ENCODE peak calls at places on chromosomes 1 and 21, in ten cellular contexts. A is IMR-90; O is mesendoderm; F is fibroblast of lung; K is substantia nigra; U is testis; C is stomach; B is brain microvascular endothelial cell; S is CD8-positive, alpha-beta memory T cell; N is RWPE2. L is an unnamed sample.

GRCh38 chr1:155123801-155124200 is 3.9 kb upstream of the EFNA1 start:
- DNase-seq in A (no peak), O (no peak), F (no peak), K (no peak), U (no peak), C (no peak), B (no peak), S (no peak), N (no peak), L (peak)

GRCh38 chr1:244113532-244114320 is 62.6 kb downstream of the ZBTB18 start:
- DNase-seq in A (peak), O (peak), F (no peak), K (no peak), U (no peak), C (no peak), B (peak), S (no peak), N (no peak), L (no peak)

GRCh38 chr1:31040038-31040437 is 25.5 kb downstream of the PUM1 start:
- DNase-seq in A (no peak), O (no peak), F (no peak), K (no peak), U (no peak), C (no peak), B (no peak), S (no peak), N (no peak), L (no peak)

GRCh38 chr1:84732520-84732919 is 42.3 kb upstream of the SSX2IP start:
- DNase-seq in A (no peak), O (no peak), F (no peak), K (no peak), U (no peak), C (no peak), B (no peak), S (no peak), N (no peak), L (no peak)

GRCh38 chr1:25661043-25661807 is 44.6 kb downstream of the MAN1C1 start:
- DNase-seq in A (peak), O (no peak), F (peak), K (no peak), U (no peak), C (peak), B (no peak), S (no peak), N (no peak), L (no peak)

GRCh38 chr1:12565094-12565965 is 52.7 kb downstream of the DHRS3 start:
- DNase-seq in A (no peak), O (no peak), F (no peak), K (no peak), U (no peak), C (no peak), B (no peak), S (no peak), N (no peak), L (no peak)

GRCh38 chr1:8976896-8977295 is 31.2 kb downstream of the CA6 start:
- DNase-seq in A (no peak), O (no peak), F (no peak), K (no peak), U (no peak), C (no peak), B (peak), S (no peak), N (no peak), L (no peak)

GRCh38 chr1:221841291-221841982 is 99.5 kb upstream of the DUSP10 start:
- DNase-seq in A (no peak), O (no peak), F (no peak), K (no peak), U (no peak), C (no peak), B (no peak), S (no peak), N (no peak), L (no peak)

GRCh38 chr1:37147906-37148305 is 113.6 kb upstream of the GRIK3 start:
- DNase-seq in A (no peak), O (no peak), F (no peak), K (no peak), U (no peak), C (no peak), B (no peak), S (no peak), N (no peak), L (no peak)

GRCh38 chr1:66478116-66478515 is 55.8 kb upstream of the SGIP1 start:
- DNase-seq in A (peak), O (no peak), F (peak), K (no peak), U (no peak), C (no peak), B (peak), S (no peak), N (no peak), L (peak)

GRCh38 chr1:85579619-85580018 is 942 bp upstream of the CCN1 start:
- DNase-seq in A (peak), O (peak), F (peak), K (no peak), U (no peak), C (no peak), B (no peak), S (no peak), N (no peak), L (peak)

GRCh38 chr1:200081151-200081981 is 53.9 kb downstream of the NR5A2 start:
- DNase-seq in A (no peak), O (peak), F (no peak), K (no peak), U (no peak), C (no peak), B (no peak), S (no peak), N (no peak), L (no peak)

GRCh38 chr1:227942021-227942715 is 5.6 kb downstream of the WNT9A start:
- DNase-seq in A (no peak), O (no peak), F (no peak), K (no peak), U (peak), C (peak), B (no peak), S (no peak), N (peak), L (peak)

GRCh38 chr1:222994506-222995229 is 148.4 kb downstream of the TLR5 start:
- DNase-seq in A (peak), O (peak), F (peak), K (no peak), U (no peak), C (no peak), B (no peak), S (no peak), N (no peak), L (peak)
- H3K27ac ChIP-seq in A (no peak), O (no peak), F (no peak), K (no peak), U (no peak), C (no peak), B (no peak), S (no peak), N (peak), L (peak)

GRCh38 chr1:230090194-230090711 is 23.2 kb downstream of the GALNT2 start:
- DNase-seq in A (peak), O (no peak), F (peak), K (no peak), U (no peak), C (no peak), B (peak), S (no peak), N (no peak), L (peak)
- H3K27ac ChIP-seq in A (peak), O (no peak), F (peak), K (no peak), U (no peak), C (no peak), B (peak), S (no peak), N (peak), L (peak)

GRCh38 chr1:2213576-2214505 is 14.3 kb upstream of the SKI start:
- DNase-seq in A (peak), O (peak), F (peak), K (no peak), U (peak), C (no peak), B (peak), S (no peak), N (no peak), L (no peak)

GRCh38 chr1:2210084-2210653 is 15.6 kb upstream of the FAAP20 start:
- DNase-seq in A (no peak), O (no peak), F (no peak), K (no peak), U (no peak), C (no peak), B (no peak), S (no peak), N (no peak), L (no peak)

GRCh38 chr1:2212542-2213491 is 15.3 kb upstream of the SKI start:
- DNase-seq in A (peak), O (peak), F (peak), K (peak), U (peak), C (peak), B (peak), S (peak), N (peak), L (peak)

GRCh38 chr1:2210786-2211185 is 16.2 kb upstream of the FAAP20 start:
- DNase-seq in A (no peak), O (no peak), F (no peak), K (no peak), U (no peak), C (no peak), B (no peak), S (no peak), N (no peak), L (no peak)

GRCh38 chr1:2212167-2212541 is 16.0 kb upstream of the SKI start:
- DNase-seq in A (peak), O (no peak), F (no peak), K (no peak), U (no peak), C (no peak), B (no peak), S (no peak), N (no peak), L (no peak)
- H3K27ac ChIP-seq in A (peak), O (peak), F (peak), K (peak), U (peak), C (peak), B (peak), S (no peak), N (peak), L (peak)

GRCh38 chr1:91791103-91791502 is 94.8 kb downstream of the TGFBR3 start:
- DNase-seq in A (no peak), O (peak), F (no peak), K (no peak), U (no peak), C (no peak), B (no peak), S (no peak), N (no peak), L (no peak)
- H3K27ac ChIP-seq in A (no peak), O (no peak), F (no peak), K (no peak), U (no peak), C (no peak), B (no peak), S (no peak), N (no peak), L (no peak)

GRCh38 chr1:203151362-203152157 is 24.0 kb downstream of the ADORA1 start:
- DNase-seq in A (no peak), O (peak), F (no peak), K (no peak), U (peak), C (no peak), B (no peak), S (no peak), N (no peak), L (no peak)

GRCh38 chr1:203153051-203153988 is 22.3 kb downstream of the MYBPH start:
- DNase-seq in A (no peak), O (peak), F (no peak), K (no peak), U (no peak), C (no peak), B (no peak), S (no peak), N (no peak), L (no peak)

GRCh38 chr1:203153989-203154821 is 21.4 kb downstream of the MYBPH start:
- DNase-seq in A (peak), O (peak), F (no peak), K (no peak), U (no peak), C (no peak), B (peak), S (no peak), N (no peak), L (no peak)

GRCh38 chr1:203150511-203151297 is 23.2 kb downstream of the ADORA1 start:
- DNase-seq in A (no peak), O (peak), F (no peak), K (no peak), U (peak), C (no peak), B (no peak), S (no peak), N (no peak), L (no peak)

GRCh38 chr1:203152158-203153034 is 23.2 kb downstream of the MYBPH start:
- DNase-seq in A (peak), O (peak), F (no peak), K (no peak), U (no peak), C (no peak), B (no peak), S (no peak), N (no peak), L (no peak)
- H3K27ac ChIP-seq in A (no peak), O (peak), F (no peak), K (peak), U (no peak), C (no peak), B (no peak), S (no peak), N (peak), L (no peak)

GRCh38 chr21:45539046-45539795 is 3.0 kb downstream of the SLC19A1 start:
- DNase-seq in A (no peak), O (no peak), F (no peak), K (no peak), U (no peak), C (peak), B (no peak), S (no peak), N (peak), L (no peak)

GRCh38 chr21:45540601-45540970 is 1.7 kb downstream of the SLC19A1 start:
- DNase-seq in A (no peak), O (no peak), F (no peak), K (no peak), U (no peak), C (peak), B (no peak), S (no peak), N (peak), L (peak)

GRCh38 chr21:45541221-45542039 is 810 bp downstream of the SLC19A1 start:
- DNase-seq in A (peak), O (no peak), F (peak), K (no peak), U (peak), C (peak), B (no peak), S (peak), N (peak), L (no peak)

GRCh38 chr21:45538381-45539045 is 3.7 kb downstream of the SLC19A1 start:
- DNase-seq in A (no peak), O (no peak), F (no peak), K (no peak), U (no peak), C (peak), B (no peak), S (no peak), N (peak), L (no peak)

GRCh38 chr21:45539796-45540600 is 2.2 kb downstream of the SLC19A1 start:
- DNase-seq in A (no peak), O (no peak), F (no peak), K (no peak), U (no peak), C (peak), B (no peak), S (no peak), N (peak), L (no peak)
- H3K27ac ChIP-seq in A (no peak), O (no peak), F (no peak), K (no peak), U (no peak), C (no peak), B (no peak), S (no peak), N (no peak), L (no peak)

DNA sequence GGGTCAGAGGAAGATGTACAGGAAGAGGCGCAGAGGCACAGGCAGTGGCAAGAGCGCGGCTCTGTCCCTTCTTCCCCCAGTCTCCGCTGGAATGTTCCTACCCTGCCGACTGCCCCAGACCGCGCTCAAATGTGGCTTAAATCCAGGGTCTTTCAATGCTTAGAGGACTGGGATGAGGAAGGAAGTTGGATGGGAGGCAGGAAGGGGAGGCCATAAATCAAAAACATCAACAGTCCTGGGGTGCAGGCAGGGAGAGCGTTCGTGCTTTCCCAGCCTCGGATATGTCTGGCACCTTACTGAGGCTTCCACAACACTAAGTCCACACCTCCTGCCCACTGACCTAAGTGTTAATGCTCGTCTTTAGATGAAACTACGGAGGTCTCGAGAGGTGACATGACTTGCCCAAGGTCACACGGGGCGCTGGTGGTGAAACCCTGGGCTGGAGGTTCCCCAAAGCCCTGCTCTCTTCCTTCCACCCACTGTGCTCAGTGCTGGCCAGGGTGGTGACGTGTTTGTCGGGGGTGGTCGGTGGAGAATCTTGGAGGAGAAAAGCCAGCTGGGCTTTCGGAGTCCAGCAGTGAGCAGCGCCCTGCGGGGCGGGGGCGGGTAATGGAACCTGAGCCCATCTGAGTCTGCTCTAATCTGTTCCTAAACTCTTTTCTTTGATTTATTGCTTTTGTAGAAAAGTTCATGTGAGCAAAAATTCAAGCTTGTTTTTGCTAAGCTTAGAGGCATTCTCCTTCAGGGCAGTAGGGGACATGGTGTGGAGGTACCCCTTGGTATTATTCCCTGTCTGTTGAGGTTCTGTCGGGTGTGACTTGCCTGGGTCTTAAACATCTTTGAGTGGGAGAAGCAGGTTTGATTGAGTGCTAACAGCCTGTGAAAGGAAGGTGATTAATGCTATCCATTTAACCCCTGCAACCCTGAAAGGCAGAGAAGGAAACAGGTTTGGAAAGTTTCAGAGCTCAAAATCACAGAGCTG is 725 bp downstream of the CDA start:
- DNase-seq in A (peak), O (peak), F (peak), K (no peak), U (no peak), C (no peak), B (no peak), S (no peak), N (no peak), L (no peak)
- H3K27ac ChIP-seq in A (peak), O (peak), F (no peak), K (no peak), U (peak), C (no peak), B (no peak), S (no peak), N (peak), L (no peak)

GRCh38 chr1:10598088-10598712 is 123.5 kb downstream of the PEX14 start:
- DNase-seq in A (no peak), O (no peak), F (no peak), K (no peak), U (no peak), C (peak), B (no peak), S (no peak), N (no peak), L (no peak)

GRCh38 chr1:10597492-10597891 is 122.7 kb downstream of the PEX14 start:
- DNase-seq in A (no peak), O (no peak), F (no peak), K (no peak), U (no peak), C (no peak), B (no peak), S (no peak), N (no peak), L (no peak)

GRCh38 chr1:10601342-10602060 is 126.8 kb downstream of the PEX14 start:
- DNase-seq in A (no peak), O (no peak), F (no peak), K (no peak), U (no peak), C (no peak), B (no peak), S (no peak), N (no peak), L (no peak)

GRCh38 chr1:10596780-10597179 is 122.0 kb downstream of the PEX14 start:
- DNase-seq in A (no peak), O (no peak), F (no peak), K (no peak), U (no peak), C (no peak), B (no peak), S (no peak), N (no peak), L (no peak)

DNA sequence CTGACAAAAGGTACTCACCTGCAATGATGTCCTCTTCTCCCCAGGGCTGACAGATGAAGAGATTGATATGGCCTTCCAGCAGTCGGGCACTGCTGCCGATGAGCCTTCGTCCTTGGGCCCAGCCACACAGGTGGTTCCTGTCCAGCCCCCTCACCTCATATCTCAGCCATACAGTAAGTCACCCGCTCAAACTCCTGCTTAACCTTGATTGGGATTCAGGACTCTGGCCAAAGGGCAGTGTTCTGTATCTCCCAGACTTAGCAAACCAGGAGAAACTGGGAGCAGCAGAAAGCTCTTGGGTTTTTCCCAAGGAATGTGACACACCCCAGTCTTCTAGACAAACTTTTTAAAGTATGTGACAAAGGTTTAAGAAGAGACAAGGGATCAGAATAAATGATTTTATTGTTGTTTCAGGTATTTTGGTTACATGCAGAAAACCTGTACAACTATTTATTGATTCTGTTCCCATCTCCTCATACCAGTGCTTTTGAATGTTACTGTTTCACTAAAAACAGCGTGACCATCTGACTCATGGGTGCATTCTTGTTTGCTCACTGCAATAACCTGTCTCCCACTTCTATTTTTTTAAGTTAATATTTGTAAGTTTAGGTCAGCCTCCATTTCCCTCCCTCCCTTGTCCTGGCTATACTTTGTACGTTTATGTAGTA is 124.6 kb downstream of the PEX14 start:
- DNase-seq in A (peak), O (no peak), F (peak), K (no peak), U (no peak), C (no peak), B (peak), S (no peak), N (no peak), L (no peak)
- H3K27ac ChIP-seq in A (peak), O (no peak), F (peak), K (no peak), U (no peak), C (no peak), B (peak), S (no peak), N (peak), L (peak)

L was measured in SJSA1.